ENCODE peak calls at places on chromosomes 6 and 20, in six cellular contexts. B is sigmoid colon, H is Panc1, E is stomach, Y is H1, J is GM23338. L is an unnamed sample.

GRCh38 chr6:155779421-155779820 is 323.8 kb upstream of the NOX3 start:
- DNase-seq in H (no peak), E (no peak), B (no peak), Y (no peak), J (no peak), L (no peak)

GRCh38 chr6:11734861-11735652 is 43.5 kb downstream of the ADTRP start:
- DNase-seq in E (no peak), B (no peak), H (no peak), J (no peak), Y (no peak), L (no peak)

GRCh38 chr6:163254341-163254835 is 160.1 kb upstream of the QKI start:
- DNase-seq in Y (no peak), B (no peak), H (no peak), J (no peak), E (no peak), L (no peak)

GRCh38 chr6:14975124-14975815 is 270.6 kb upstream of the JARID2 start:
- DNase-seq in E (no peak), H (no peak), B (no peak), J (peak), Y (no peak), L (peak)

GRCh38 chr20:13029687-13030510 is 21.1 kb downstream of the SPTLC3 start:
- DNase-seq in J (no peak), H (peak), E (peak), Y (no peak), B (no peak), L (no peak)

GRCh38 chr6:17836298-17836697 is 129.6 kb upstream of the NUP153 start:
- DNase-seq in B (no peak), E (no peak), H (no peak), Y (no peak), J (no peak), L (no peak)

GRCh38 chr6:165662671-165663282 is at the start of gene PDE10A:
- DNase-seq in J (peak), H (no peak), E (peak), B (peak), Y (peak), L (no peak)

GRCh38 chr20:49666906-49667305 is 46.8 kb downstream of the B4GALT5 start:
- DNase-seq in J (no peak), B (no peak), Y (no peak), E (no peak), H (no peak), L (no peak)

GRCh38 chr6:1893470-1894130 is 283.9 kb downstream of the FOXC1 start:
- DNase-seq in J (peak), B (no peak), Y (no peak), E (no peak), H (no peak), L (no peak)

GRCh38 chr6:8182857-8183256 is 80.5 kb upstream of the EEF1E1 start:
- DNase-seq in H (no peak), E (no peak), B (no peak), Y (no peak), J (no peak), L (no peak)

GRCh38 chr6:163260111-163260895 is 154.2 kb upstream of the QKI start:
- DNase-seq in E (no peak), J (peak), Y (peak), B (no peak), H (no peak), L (no peak)

GRCh38 chr6:99573980-99574617 is 5.6 kb upstream of the CCNC start:
- DNase-seq in B (no peak), Y (no peak), H (no peak), J (no peak), E (no peak), L (no peak)

DNA sequence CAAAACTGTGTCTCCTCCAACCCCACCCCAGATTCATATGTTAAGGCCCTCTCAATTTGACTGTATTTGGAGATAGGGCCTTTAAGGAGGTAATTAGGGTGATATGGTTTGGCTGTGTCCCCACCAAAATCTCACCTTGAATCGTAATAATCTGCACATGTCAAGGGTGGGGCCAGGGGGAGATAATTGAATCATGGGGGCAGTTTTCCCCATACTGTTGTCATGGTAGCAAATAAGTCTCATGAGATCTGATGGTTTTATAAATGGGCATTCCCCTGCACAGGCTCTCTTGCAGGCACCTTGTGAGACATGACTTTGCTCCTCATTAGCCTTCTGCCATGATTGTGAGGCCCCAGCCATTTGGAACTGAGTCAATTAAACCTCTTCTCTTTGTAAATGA is 46.6 kb upstream of the TOX2 start:
- DNase-seq in Y (no peak), E (no peak), H (no peak), B (no peak), J (no peak), L (no peak)
- H3K4me3 ChIP-seq in Y (no peak), E (no peak), H (no peak), B (no peak), J (no peak), L (no peak)

DNA sequence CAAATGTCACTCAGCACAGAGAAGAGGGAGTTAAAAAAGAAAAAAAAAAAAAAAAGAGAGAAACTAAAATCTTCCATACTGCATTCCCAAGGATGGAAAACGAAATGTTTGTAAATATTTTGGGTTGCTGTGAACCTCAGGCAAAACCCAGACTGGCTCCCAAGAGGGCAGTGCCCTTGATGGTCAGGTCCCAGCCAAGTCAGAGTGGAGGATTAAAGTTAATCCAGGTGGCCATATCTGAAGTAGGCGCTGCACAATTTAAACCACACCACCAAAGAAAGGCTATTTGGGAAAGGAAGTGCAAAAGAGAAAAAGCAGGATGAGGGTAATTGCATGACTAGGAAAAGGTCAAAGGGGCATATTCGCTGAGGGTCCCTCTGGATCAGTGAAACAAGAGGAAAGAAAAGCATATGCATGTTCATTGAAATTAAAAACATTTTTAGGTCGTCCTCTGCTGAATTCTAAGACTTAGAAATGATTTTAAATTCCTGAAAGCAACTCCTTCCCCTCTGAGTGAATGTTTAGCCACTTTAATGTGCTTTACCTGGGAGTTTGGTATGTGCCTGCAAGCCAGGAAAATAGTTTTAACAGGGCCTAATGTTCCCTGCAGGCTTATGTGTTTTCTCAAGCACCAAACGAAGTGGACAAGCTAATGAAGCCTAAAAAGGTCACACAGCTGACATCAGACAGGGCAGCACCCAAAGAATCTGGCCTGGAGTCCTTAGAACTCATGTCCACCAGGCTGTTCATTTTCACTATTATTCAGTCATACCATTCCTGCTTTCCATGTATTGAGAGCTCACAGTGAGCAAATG is 159.1 kb downstream of the HACE1 start:
- DNase-seq in E (no peak), B (no peak), Y (peak), J (peak), H (no peak), L (no peak)
- H3K27ac ChIP-seq in E (no peak), B (no peak), Y (no peak), J (peak), H (no peak), L (no peak)

DNA sequence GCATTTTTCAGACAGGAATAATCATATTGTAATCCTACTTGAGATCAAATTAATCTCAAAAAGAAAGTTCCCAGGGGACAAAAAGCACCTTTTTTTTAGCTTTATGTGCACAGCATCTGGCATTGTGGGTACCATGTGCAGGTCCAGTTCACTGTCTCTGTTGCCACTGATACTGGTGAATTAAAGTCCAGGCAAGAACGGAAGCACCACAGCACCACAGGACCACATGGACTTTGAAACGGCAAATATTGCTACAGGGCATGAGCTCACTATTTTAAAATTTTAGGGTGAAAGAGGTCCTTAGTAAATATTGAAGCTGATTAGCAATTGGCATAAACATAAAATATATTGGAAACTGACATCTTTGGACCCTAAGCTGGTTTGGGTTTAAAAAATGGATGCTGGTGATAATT is 709.0 kb downstream of the EPM2A start:
- DNase-seq in B (no peak), H (no peak), Y (no peak), J (no peak), E (no peak), L (no peak)
- TF ChIP-seq POLR2AphosphoS5 in B (no peak), H (no peak), Y (no peak), J (no peak), E (no peak), L (no peak)

GRCh38 chr6:41332842-41333736 is 2.3 kb upstream of the NCR2 start:
- DNase-seq in J (no peak), Y (no peak), E (no peak), B (no peak), H (no peak), L (no peak)
- H3K4me3 ChIP-seq in J (no peak), Y (no peak), E (no peak), B (no peak), H (no peak), L (no peak)

GRCh38 chr6:143401636-143402370 is 48.7 kb downstream of the ADAT2 start:
- DNase-seq in B (no peak), J (no peak), H (no peak), E (no peak), Y (no peak), L (no peak)
- H3K27ac ChIP-seq in B (no peak), J (no peak), H (no peak), E (no peak), Y (no peak), L (no peak)